ENCODE peak calls at places on chromosomes 2 and 18, in seven cellular contexts. K is mesendoderm, Y is IMR-90, H is H9, R is mesenchymal stem cell, T is H1, B is trophoblast cell. F is an unnamed sample. For H3K79me1, the result is how much of the 10 kb centered on the place peaks cover.

GRCh38 chr2:240293126-240293864 is 142.2 kb upstream of the GPC1 start:
- DNase-seq in R (no peak), H (peak), K (no peak), Y (no peak), B (no peak), T (no peak), F (no peak)

GRCh38 chr18:62867521-62867920 is 152.2 kb downstream of the PHLPP1 start:
- DNase-seq in R (no peak), T (no peak), K (no peak), H (no peak), B (no peak), Y (no peak), F (no peak)

GRCh38 chr2:108927936-108928659 is 60.9 kb downstream of the EDAR start:
- DNase-seq in H (peak), B (no peak), R (peak), T (no peak), K (peak), Y (peak), F (peak)

GRCh38 chr2:208265371-208265806 is 666 bp upstream of the PIKFYVE start:
- DNase-seq in Y (peak), B (no peak), K (peak), R (no peak), H (no peak), T (no peak), F (peak)

GRCh38 chr2:7703048-7703447 is 785.8 kb downstream of the RNF144A start:
- DNase-seq in Y (no peak), R (no peak), K (peak), B (no peak), T (no peak), H (peak), F (no peak)

GRCh38 chr2:148614332-148615049 is 30.1 kb upstream of the EPC2 start:
- DNase-seq in H (no peak), K (peak), Y (peak), R (peak), B (peak), T (peak), F (no peak)

GRCh38 chr18:23812566-23813440 is 123.5 kb downstream of the LAMA3 start:
- DNase-seq in B (no peak), R (peak), K (peak), Y (peak), T (no peak), H (no peak), F (peak)

GRCh38 chr18:2653467-2653866 is 2.1 kb upstream of the SMCHD1 start:
- DNase-seq in R (no peak), K (peak), B (no peak), H (no peak), Y (no peak), T (no peak), F (no peak)

GRCh38 chr2:201820385-201821007 is 14.2 kb downstream of the CDK15 start:
- DNase-seq in K (no peak), H (no peak), Y (peak), B (no peak), T (no peak), R (no peak), F (no peak)

GRCh38 chr2:176002684-176003225 is 688 bp upstream of the LNPK start:
- DNase-seq in K (peak), Y (peak), R (no peak), B (peak), H (no peak), T (no peak), F (no peak)

GRCh38 chr2:182887753-182888415 is 21.4 kb upstream of the FRZB start:
- DNase-seq in K (no peak), Y (no peak), H (no peak), R (no peak), B (no peak), T (no peak), F (no peak)

GRCh38 chr2:7022486-7022885 is 105.3 kb downstream of the RNF144A start:
- DNase-seq in K (no peak), H (no peak), R (no peak), B (no peak), T (no peak), Y (no peak), F (no peak)

GRCh38 chr2:105487142-105488069 is 88.6 kb upstream of the FHL2 start:
- DNase-seq in B (no peak), T (no peak), Y (peak), K (no peak), R (peak), H (no peak), F (no peak)

GRCh38 chr2:28310107-28310506 is 82.6 kb upstream of the FOSL2 start:
- DNase-seq in Y (no peak), R (no peak), T (no peak), B (no peak), H (no peak), K (no peak), F (no peak)

GRCh38 chr2:207423886-207424285 is 105.9 kb upstream of the CREB1 start:
- DNase-seq in T (no peak), H (no peak), B (no peak), R (peak), K (no peak), Y (peak), F (no peak)

GRCh38 chr2:143934170-143934912 is 585.6 kb downstream of the ZEB2 start:
- DNase-seq in B (no peak), H (no peak), T (no peak), Y (no peak), K (peak), R (no peak), F (no peak)

GRCh38 chr2:113195923-113196501 is 22.2 kb downstream of the PSD4 start:
- DNase-seq in T (no peak), Y (no peak), H (no peak), K (no peak), B (no peak), R (no peak), F (no peak)

GRCh38 chr2:156147594-156148330 is 184.8 kb downstream of the NR4A2 start:
- DNase-seq in B (no peak), K (no peak), T (no peak), H (no peak), Y (no peak), R (peak), F (no peak)

GRCh38 chr2:75560022-75560767 is 544 bp downstream of the EVA1A start:
- DNase-seq in T (no peak), H (peak), R (peak), Y (peak), B (no peak), K (peak), F (peak)

GRCh38 chr2:21915201-21915600 is 791.4 kb downstream of the TDRD15 start:
- DNase-seq in H (no peak), T (no peak), Y (no peak), K (no peak), R (no peak), B (no peak), F (no peak)

GRCh38 chr18:66724664-66725356 is 120.9 kb upstream of the CDH19 start:
- DNase-seq in T (no peak), Y (no peak), R (no peak), B (no peak), K (no peak), H (no peak), F (no peak)

GRCh38 chr2:222102746-222103349 is 195.9 kb downstream of the PAX3 start:
- DNase-seq in Y (no peak), H (no peak), B (no peak), R (no peak), T (no peak), K (no peak), F (no peak)

GRCh38 chr2:159035790-159036411 is 67.5 kb downstream of the TANC1 start:
- DNase-seq in B (peak), Y (peak), K (peak), T (peak), R (peak), H (peak), F (no peak)

GRCh38 chr2:30867385-30867784 is 60.1 kb upstream of the CAPN13 start:
- DNase-seq in B (no peak), H (no peak), Y (no peak), R (no peak), K (no peak), T (no peak), F (no peak)

GRCh38 chr2:64780041-64780440 is 126.3 kb upstream of the SERTAD2 start:
- DNase-seq in B (no peak), T (no peak), R (no peak), Y (peak), H (no peak), K (no peak), F (no peak)

GRCh38 chr2:218029366-218030360 is 26.9 kb upstream of the TNS1 start:
- DNase-seq in R (peak), Y (peak), H (peak), B (no peak), T (no peak), K (no peak), F (no peak)

GRCh38 chr2:218785103-218785502 is 3.2 kb downstream of the CYP27A1 start:
- DNase-seq in H (no peak), Y (no peak), T (no peak), R (no peak), B (no peak), K (no peak), F (no peak)

GRCh38 chr2:66431840-66432511 is 2.9 kb upstream of the MEIS1 start:
- DNase-seq in B (no peak), R (peak), H (no peak), K (peak), T (no peak), Y (no peak), F (no peak)

GRCh38 chr2:12318427-12319057 is 398.2 kb upstream of the TRIB2 start:
- DNase-seq in R (peak), T (no peak), K (no peak), B (peak), Y (peak), H (no peak), F (no peak)

GRCh38 chr2:68023904-68024303 is 38.9 kb downstream of the C1D start:
- DNase-seq in B (no peak), H (no peak), K (no peak), R (no peak), T (no peak), Y (no peak), F (no peak)

GRCh38 chr2:68018727-68019126 is 44.1 kb downstream of the C1D start:
- DNase-seq in T (no peak), B (no peak), K (no peak), Y (peak), H (no peak), R (no peak), F (no peak)

GRCh38 chr2:68027959-68028358 is 34.8 kb downstream of the C1D start:
- DNase-seq in R (no peak), K (no peak), H (no peak), Y (peak), B (no peak), T (no peak), F (no peak)

GRCh38 chr2:68024450-68024849 is 38.4 kb downstream of the C1D start:
- DNase-seq in K (no peak), T (no peak), R (no peak), Y (no peak), B (no peak), H (no peak), F (no peak)
- H3K4ac ChIP-seq in K (no peak), T (no peak), R (no peak), Y (no peak), B (no peak), H (no peak), F (no peak)

DNA sequence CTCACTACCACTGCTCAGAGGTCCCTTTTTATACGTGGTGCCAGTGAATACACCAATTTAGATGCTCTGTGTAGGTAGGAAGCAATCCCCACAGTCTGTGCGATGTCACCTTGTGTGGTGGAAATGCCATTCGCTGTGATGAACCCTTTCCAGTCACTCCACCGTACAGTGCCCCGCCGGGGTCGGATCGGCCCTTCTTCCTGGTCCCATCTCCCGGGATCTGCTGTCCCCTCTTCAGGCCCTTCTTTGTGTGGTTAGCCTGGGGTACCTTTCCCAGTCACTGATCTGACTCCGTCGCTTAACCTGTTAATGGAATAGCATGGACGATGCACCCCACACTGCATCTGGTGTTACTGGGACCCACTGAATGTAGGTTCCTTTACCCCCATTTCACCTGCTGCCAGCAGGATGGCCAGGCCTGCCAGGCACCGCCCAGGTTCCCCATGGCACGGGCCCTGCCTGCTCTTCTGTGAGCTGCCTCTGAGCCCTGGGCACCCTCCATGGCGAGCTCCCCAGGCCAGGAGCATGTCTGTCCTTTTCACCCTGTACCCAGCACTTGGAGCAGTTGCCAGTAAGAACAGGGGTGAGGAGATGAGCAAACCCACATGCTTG is 18.0 kb downstream of the TWIST2 start:
- DNase-seq in T (no peak), B (no peak), H (no peak), K (no peak), Y (no peak), R (no peak), F (no peak)
- H4K8ac ChIP-seq in T (no peak), B (no peak), H (no peak), K (no peak), Y (peak), R (no peak), F (no peak)

GRCh38 chr2:130760754-130761751 is 5.7 kb downstream of the AMER3 start:
- DNase-seq in K (no peak), R (no peak), Y (no peak), B (no peak), H (no peak), T (no peak), F (no peak)

GRCh38 chr2:130762031-130762909 is 6.9 kb downstream of the AMER3 start:
- DNase-seq in H (no peak), Y (no peak), R (no peak), T (no peak), K (no peak), B (no peak), F (no peak)

GRCh38 chr2:130762910-130763385 is 7.6 kb downstream of the AMER3 start:
- DNase-seq in R (no peak), H (peak), T (no peak), Y (no peak), B (no peak), K (no peak), F (no peak)

GRCh38 chr2:130763405-130763804 is 8.1 kb downstream of the AMER3 start:
- DNase-seq in Y (no peak), T (no peak), H (no peak), B (no peak), K (no peak), R (no peak), F (no peak)

GRCh38 chr2:130759906-130760753 is 4.8 kb downstream of the AMER3 start:
- DNase-seq in K (no peak), T (no peak), R (no peak), H (no peak), Y (no peak), B (no peak), F (no peak)
- H3K79me1 ChIP-seq in K (under half), T (under half), R (under half), H (under half), Y (under half), B (under half), F (under half)

DNA sequence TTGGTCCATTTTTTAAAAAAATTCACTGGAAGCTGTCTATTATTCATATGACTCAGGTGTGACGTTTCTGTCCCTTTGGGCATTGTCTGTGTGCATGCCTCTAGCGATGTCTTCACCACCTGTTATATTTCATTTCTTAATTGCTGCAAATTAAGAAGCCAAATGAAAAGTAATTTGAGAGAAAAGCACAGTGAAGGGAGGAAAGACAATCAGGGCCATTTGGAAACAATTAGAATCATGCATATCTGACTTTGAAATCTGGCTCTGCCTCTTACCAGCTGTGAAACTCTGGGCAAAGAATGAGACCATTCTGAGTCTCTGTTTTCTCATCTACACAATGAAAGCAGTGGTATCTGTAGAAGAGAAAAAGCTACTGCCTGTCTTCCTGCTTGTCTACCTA is 334.4 kb upstream of the CYRIA start:
- DNase-seq in R (no peak), Y (no peak), H (no peak), K (peak), T (no peak), B (no peak), F (no peak)
- H3K4ac ChIP-seq in R (no peak), Y (no peak), H (no peak), K (no peak), T (no peak), B (no peak), F (no peak)

F was measured in neuronal stem cell.